ENCODE peak calls at places on chromosome 7, in eight cellular contexts. Q is mammary epithelial cell; F is uterus; G is AG04450; K is CD4-positive, alpha-beta memory T cell; S is neural progenitor cell; J is CD8-positive, alpha-beta T cell; V is adrenal gland. L is an unnamed sample.

GRCh38 chr7:881441-882234 is 5.3 kb downstream of the GET4 start:
- DNase-seq in Q (no peak), F (no peak), G (no peak), K (no peak), S (no peak), J (no peak), V (peak; percentile 28), L (no peak)

GRCh38 chr7:122082160-122082559 is 61.9 kb downstream of the AASS start:
- DNase-seq in Q (no peak), F (no peak), G (no peak), K (no peak), S (no peak), J (no peak), V (no peak), L (no peak)

GRCh38 chr7:14687777-14688176 is 214.8 kb downstream of the DGKB start:
- DNase-seq in Q (no peak), F (no peak), G (no peak), K (no peak), S (no peak), J (no peak), V (no peak), L (no peak)

GRCh38 chr7:30779574-30779973 is 8.4 kb downstream of the MINDY4 start:
- DNase-seq in Q (no peak), F (no peak), G (no peak), K (no peak), S (no peak), J (no peak), V (no peak), L (no peak)

GRCh38 chr7:102728-103127 is 89.6 kb upstream of the FAM20C start:
- DNase-seq in Q (no peak), F (no peak), G (no peak), K (no peak), S (no peak), J (no peak), V (no peak), L (no peak)

GRCh38 chr7:35649711-35650110 is 45.2 kb downstream of the HERPUD2 start:
- DNase-seq in Q (no peak), F (no peak), G (no peak), K (no peak), S (no peak), J (no peak), V (no peak), L (no peak)

GRCh38 chr7:111919690-111920179 is 286.5 kb downstream of the DOCK4 start:
- DNase-seq in Q (peak; percentile 60), F (no peak), G (no peak), K (no peak), S (no peak), J (no peak), V (no peak), L (no peak)

GRCh38 chr7:86745019-86745745 is 101.5 kb downstream of the GRM3 start:
- DNase-seq in Q (no peak), F (no peak), G (no peak), K (no peak), S (no peak), J (no peak), V (peak; percentile 24), L (no peak)

GRCh38 chr7:45417268-45417667 is 156.9 kb upstream of the ADCY1 start:
- DNase-seq in Q (no peak), F (no peak), G (no peak), K (no peak), S (no peak), J (no peak), V (no peak), L (no peak)

GRCh38 chr7:88546808-88547207 is 212.7 kb upstream of the ZNF804B start:
- DNase-seq in Q (peak; percentile 39), F (no peak), G (no peak), K (no peak), S (peak; percentile 54), J (no peak), V (no peak), L (peak; percentile 12)

GRCh38 chr7:2523941-2524807 is 4.6 kb downstream of the LFNG start:
- DNase-seq in Q (peak; percentile 76), F (peak; percentile 62), G (no peak), K (no peak), S (peak; percentile 98), J (no peak), V (peak; percentile 94), L (no peak)

GRCh38 chr7:44541028-44541869 is at the start of gene NPC1L1:
- DNase-seq in Q (no peak), F (no peak), G (no peak), K (no peak), S (no peak), J (no peak), V (no peak), L (no peak)

GRCh38 chr7:43296306-43296705 is 183.9 kb downstream of the HECW1 start:
- DNase-seq in Q (no peak), F (peak; percentile 39), G (peak; percentile 27), K (no peak), S (no peak), J (no peak), V (no peak), L (no peak)

DNA sequence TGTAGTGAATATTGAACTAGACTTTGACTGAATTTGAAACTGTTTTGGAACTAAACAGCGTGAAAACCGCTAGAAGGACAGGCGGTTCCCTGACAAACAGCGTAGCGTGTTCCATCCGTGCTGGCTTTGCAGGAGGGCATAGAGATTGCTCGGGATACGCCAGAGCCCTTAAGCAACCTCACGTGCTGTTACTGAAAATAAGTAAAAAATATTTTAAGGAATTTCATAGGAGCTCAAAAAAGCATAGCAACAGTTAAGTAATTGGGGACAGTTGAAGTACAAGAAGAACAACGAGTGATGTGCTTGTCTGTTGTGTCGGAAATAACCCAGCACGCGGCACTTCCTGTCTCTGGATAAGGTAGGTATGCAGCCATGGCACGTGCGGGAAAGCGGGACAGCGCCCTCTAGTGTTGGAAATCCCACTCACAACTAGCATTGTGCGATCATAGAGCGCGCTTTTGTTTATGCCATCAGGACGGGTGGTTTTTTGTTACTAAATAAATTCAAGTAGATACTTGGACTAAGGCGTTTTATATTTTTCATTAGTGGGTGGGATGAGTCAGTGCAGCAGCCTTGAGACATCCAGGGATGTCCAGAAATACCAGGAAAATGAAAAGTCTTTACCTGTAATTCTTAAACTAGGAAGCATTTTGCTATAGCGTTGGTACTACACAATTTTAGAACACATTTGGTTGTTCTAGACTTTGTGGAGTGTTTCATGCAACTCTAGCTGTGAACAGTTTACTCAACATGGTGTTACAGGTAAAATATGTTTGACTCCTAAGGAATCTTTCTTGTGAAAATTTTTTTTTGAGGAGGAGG is 50.4 kb downstream of the DNAJB6 start:
- DNase-seq in Q (peak; percentile 77), F (peak; percentile 79), G (peak; percentile 54), K (peak; percentile 83), S (peak; percentile 84), J (peak; percentile 82), V (peak; percentile 92), L (peak; percentile 58)
- H3K27ac ChIP-seq in Q (peak overlapping the region; percentile 31), F (peak overlapping the region; percentile 53), G (no peak overlapping the region), K (peak overlapping the region; percentile 35), S (no peak overlapping the region), J (no peak overlapping the region), V (no peak overlapping the region), L (no peak overlapping the region)

DNA sequence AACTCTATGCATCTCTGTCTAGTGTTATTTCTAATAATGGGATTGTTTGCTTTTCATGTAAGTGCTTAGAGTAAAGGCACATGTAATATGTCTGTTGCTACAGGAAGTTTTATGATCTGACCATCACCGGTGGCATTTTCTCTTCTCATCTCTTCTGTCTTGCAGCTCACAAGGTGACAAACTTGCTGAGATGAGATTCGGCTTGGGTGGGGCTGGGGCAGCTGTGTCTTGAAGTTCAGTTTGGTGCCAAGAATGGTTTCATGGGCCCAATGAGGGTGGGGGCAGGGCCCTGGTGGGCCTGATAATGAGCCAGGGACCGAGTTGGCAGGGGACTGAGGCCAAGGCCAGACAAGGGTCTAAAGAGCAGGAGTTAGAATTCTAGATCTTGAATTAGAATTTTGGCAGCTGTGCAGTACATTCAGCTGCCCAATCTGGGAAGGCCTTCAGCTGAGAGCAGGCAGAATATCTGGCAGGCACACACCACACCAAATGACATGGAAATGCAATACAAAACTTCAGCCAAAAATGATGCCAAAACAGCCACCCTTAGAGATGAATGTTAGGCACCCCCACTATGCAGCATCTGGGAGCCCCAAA is 1.4 kb upstream of the JAZF1 start:
- DNase-seq in Q (no peak), F (peak; percentile 22), G (no peak), K (no peak), S (no peak), J (no peak), V (no peak), L (no peak)
- H3K27ac ChIP-seq in Q (no peak overlapping the region), F (no peak overlapping the region), G (no peak overlapping the region), K (no peak overlapping the region), S (no peak overlapping the region), J (no peak overlapping the region), V (no peak overlapping the region), L (no peak overlapping the region)

GRCh38 chr7:27346531-27347260 is 104.1 kb downstream of the EVX1 start:
- DNase-seq in Q (peak; percentile 78), F (peak; percentile 70), G (peak; percentile 34), K (no peak), S (no peak), J (no peak), V (peak; percentile 59), L (peak; percentile 30)
- H3K27ac ChIP-seq in Q (peak overlapping the region; percentile 58), F (peak overlapping the region; percentile 29), G (no peak overlapping the region), K (no peak overlapping the region), S (no peak overlapping the region), J (no peak overlapping the region), V (no peak overlapping the region), L (no peak overlapping the region)

GRCh38 chr7:149459540-149460433 is 1.1 kb downstream of the ZNF777 start:
- DNase-seq in Q (peak; percentile 20), F (no peak), G (no peak), K (no peak), S (no peak), J (no peak), V (no peak), L (no peak)

GRCh38 chr7:149458235-149458634 is 2.6 kb downstream of the ZNF777 start:
- DNase-seq in Q (no peak), F (no peak), G (no peak), K (no peak), S (peak; percentile 82), J (no peak), V (no peak), L (no peak)

GRCh38 chr7:149462101-149462520 is 1.2 kb upstream of the ZNF777 start:
- DNase-seq in Q (peak; percentile 42), F (no peak), G (no peak), K (no peak), S (no peak), J (no peak), V (no peak), L (no peak)

GRCh38 chr7:149459201-149459539 is 1.7 kb downstream of the ZNF777 start:
- DNase-seq in Q (no peak), F (no peak), G (no peak), K (no peak), S (peak; percentile 37), J (no peak), V (no peak), L (no peak)

DNA sequence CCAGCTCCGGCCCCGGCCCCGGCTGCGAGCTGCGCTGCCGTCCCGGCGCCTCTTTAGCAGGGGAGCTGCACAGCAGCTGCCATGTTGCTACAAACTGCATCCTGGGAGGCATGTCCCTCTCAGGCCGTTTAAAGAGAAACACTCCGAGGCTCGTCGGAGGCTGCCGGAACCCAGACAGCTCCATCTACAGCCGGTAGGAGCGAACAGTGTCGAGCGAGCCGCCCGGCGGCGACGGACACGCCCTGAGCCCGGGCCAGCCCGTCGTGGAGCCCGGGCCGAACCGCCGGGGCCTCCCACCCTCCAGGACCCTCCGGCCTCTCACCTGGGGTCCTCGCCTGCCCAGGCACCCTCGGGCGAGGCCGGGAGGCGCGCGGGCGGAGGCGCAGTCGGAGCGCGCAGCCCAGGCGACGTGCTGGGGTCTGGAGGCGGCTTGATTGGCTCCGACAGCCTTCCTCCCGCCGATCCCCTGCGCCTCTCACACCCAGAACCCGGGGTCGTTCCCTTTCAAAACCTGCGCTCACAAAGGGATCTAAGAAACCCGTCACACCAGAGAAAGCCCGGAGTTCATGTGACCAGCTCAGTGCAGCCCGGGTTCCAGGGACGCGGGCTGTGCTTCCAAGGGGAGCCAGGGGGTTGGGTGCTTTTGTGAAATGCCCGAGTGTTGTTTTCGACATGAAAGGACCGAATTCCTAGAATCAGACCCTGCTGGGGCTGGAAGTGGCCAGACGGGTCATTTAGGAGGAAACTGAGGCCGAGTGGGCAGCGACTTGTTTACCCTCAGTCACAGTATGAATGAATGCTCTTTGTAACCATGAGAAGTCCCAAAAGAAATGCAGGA is at the start of gene ZNF777:
- DNase-seq in Q (peak; percentile 80), F (peak; percentile 72), G (peak; percentile 60), K (peak; percentile 81), S (peak; percentile 90), J (peak; percentile 67), V (peak; percentile 86), L (peak; percentile 66)
- H3K27ac ChIP-seq in Q (peak within 1 kb of the TSS; percentile 58), F (peak within 1 kb of the TSS; percentile 77), G (no peak within 1 kb of the TSS), K (peak within 1 kb of the TSS; percentile 62), S (no peak within 1 kb of the TSS), J (peak within 1 kb of the TSS; percentile 55), V (no peak within 1 kb of the TSS), L (peak within 1 kb of the TSS; percentile 63)

L was measured in tibial nerve.